ENCODE peak calls at places on chromosomes 7 and 10, in nine cellular contexts. One of them, this sample, is unnamed.
A peak's percentile ranks its signal among the peaks of the same experiment; 100 is the strongest.

GRCh38 chr10:79981673-79982485 is 33.0 kb upstream of the SFTPD start:
- DNase-seq in fibroblast of lung: peak; percentile 41
- DNase-seq in HCT116: peak; percentile 23
- DNase-seq in BE2C: peak; percentile 59
- DNase-seq in AG04449: no peak
- DNase-seq in mammary epithelial cell: peak; percentile 50
- DNase-seq in fibroblast of pulmonary artery: peak; percentile 29
- DNase-seq in GM23248: peak; percentile 78
- DNase-seq in dorsolateral prefrontal cortex: peak; percentile 19
- DNase-seq in this sample: no peak

GRCh38 chr10:102780246-102780645 is 36.5 kb downstream of the WBP1L start:
- DNase-seq in fibroblast of lung: peak; percentile 77
- DNase-seq in HCT116: no peak
- DNase-seq in BE2C: no peak
- DNase-seq in AG04449: no peak
- DNase-seq in mammary epithelial cell: peak; percentile 83
- DNase-seq in fibroblast of pulmonary artery: peak; percentile 77
- DNase-seq in GM23248: peak; percentile 80
- DNase-seq in dorsolateral prefrontal cortex: no peak
- DNase-seq in this sample: no peak

GRCh38 chr10:116753759-116754158 is 11.4 kb upstream of the HSPA12A start:
- DNase-seq in fibroblast of lung: peak; percentile 42
- DNase-seq in HCT116: no peak
- DNase-seq in BE2C: peak; percentile 47
- DNase-seq in AG04449: no peak
- DNase-seq in mammary epithelial cell: peak; percentile 85
- DNase-seq in fibroblast of pulmonary artery: peak; percentile 63
- DNase-seq in GM23248: peak; percentile 50
- DNase-seq in dorsolateral prefrontal cortex: no peak
- DNase-seq in this sample: peak; percentile 86

GRCh38 chr10:133299224-133299623 is 9.4 kb downstream of the TUBGCP2 start:
- DNase-seq in fibroblast of lung: no peak
- DNase-seq in HCT116: no peak
- DNase-seq in BE2C: no peak
- DNase-seq in AG04449: no peak
- DNase-seq in mammary epithelial cell: no peak
- DNase-seq in fibroblast of pulmonary artery: no peak
- DNase-seq in GM23248: no peak
- DNase-seq in dorsolateral prefrontal cortex: no peak
- DNase-seq in this sample: no peak

GRCh38 chr10:121221991-121222390 is 370.8 kb downstream of the WDR11 start:
- DNase-seq in fibroblast of lung: no peak
- DNase-seq in HCT116: no peak
- DNase-seq in BE2C: no peak
- DNase-seq in AG04449: no peak
- DNase-seq in mammary epithelial cell: no peak
- DNase-seq in fibroblast of pulmonary artery: no peak
- DNase-seq in GM23248: no peak
- DNase-seq in dorsolateral prefrontal cortex: no peak
- DNase-seq in this sample: no peak

GRCh38 chr7:138981332-138982203 is at the start of gene KIAA1549:
- DNase-seq in fibroblast of lung: peak; percentile 68
- DNase-seq in HCT116: peak; percentile 12
- DNase-seq in BE2C: peak; percentile 84
- DNase-seq in AG04449: no peak
- DNase-seq in mammary epithelial cell: peak; percentile 60
- DNase-seq in fibroblast of pulmonary artery: peak; percentile 59
- DNase-seq in GM23248: peak; percentile 89
- DNase-seq in dorsolateral prefrontal cortex: no peak
- DNase-seq in this sample: peak; percentile 66

GRCh38 chr7:42673951-42674350 is 237.9 kb downstream of the C7orf25 start:
- DNase-seq in fibroblast of lung: no peak
- DNase-seq in HCT116: no peak
- DNase-seq in BE2C: no peak
- DNase-seq in AG04449: no peak
- DNase-seq in mammary epithelial cell: no peak
- DNase-seq in fibroblast of pulmonary artery: no peak
- DNase-seq in GM23248: no peak
- DNase-seq in dorsolateral prefrontal cortex: no peak
- DNase-seq in this sample: no peak

GRCh38 chr7:40282858-40283257 is 148.1 kb downstream of the SUGCT start:
- DNase-seq in fibroblast of lung: no peak
- DNase-seq in HCT116: no peak
- DNase-seq in BE2C: no peak
- DNase-seq in AG04449: no peak
- DNase-seq in mammary epithelial cell: no peak
- DNase-seq in fibroblast of pulmonary artery: no peak
- DNase-seq in GM23248: no peak
- DNase-seq in dorsolateral prefrontal cortex: no peak
- DNase-seq in this sample: no peak

GRCh38 chr10:77686096-77686495 is 48.5 kb upstream of the KCNMA1 start:
- DNase-seq in fibroblast of lung: no peak
- DNase-seq in HCT116: no peak
- DNase-seq in BE2C: no peak
- DNase-seq in AG04449: no peak
- DNase-seq in mammary epithelial cell: no peak
- DNase-seq in fibroblast of pulmonary artery: no peak
- DNase-seq in GM23248: no peak
- DNase-seq in dorsolateral prefrontal cortex: no peak
- DNase-seq in this sample: no peak

DNA sequence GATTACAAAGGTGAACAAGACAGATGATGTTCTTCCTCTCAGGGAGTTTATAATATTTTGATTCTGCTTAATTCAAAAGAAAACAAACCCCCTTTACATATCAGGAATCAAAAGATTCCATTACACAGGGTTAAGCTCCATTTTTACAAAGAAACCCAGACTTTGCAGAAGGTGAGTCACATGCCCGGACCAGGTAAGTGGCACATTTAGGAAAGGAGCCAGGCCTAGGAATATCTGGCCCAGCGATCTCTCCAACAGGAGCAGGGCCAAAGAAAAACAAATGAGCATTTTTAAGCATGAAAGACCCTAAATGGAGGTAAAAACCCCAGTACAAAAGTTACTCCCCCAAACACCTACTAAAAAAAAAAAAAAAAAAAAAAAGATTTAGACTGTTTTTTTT is 1.1 kb downstream of the STN1 start:
- DNase-seq in fibroblast of lung: no peak
- DNase-seq in HCT116: no peak
- DNase-seq in BE2C: no peak
- DNase-seq in AG04449: no peak
- DNase-seq in mammary epithelial cell: peak; percentile 39
- DNase-seq in fibroblast of pulmonary artery: no peak
- DNase-seq in GM23248: no peak
- DNase-seq in dorsolateral prefrontal cortex: no peak
- DNase-seq in this sample: no peak
- H3K4me3 ChIP-seq in fibroblast of lung: peak overlapping the region; percentile 66
- H3K4me3 ChIP-seq in HCT116: peak overlapping the region; percentile 64
- H3K4me3 ChIP-seq in BE2C: peak overlapping the region; percentile 93
- H3K4me3 ChIP-seq in AG04449: peak overlapping the region; percentile 77
- H3K4me3 ChIP-seq in mammary epithelial cell: peak overlapping the region; percentile 63
- H3K4me3 ChIP-seq in fibroblast of pulmonary artery: peak overlapping the region; percentile 82
- H3K4me3 ChIP-seq in GM23248: peak overlapping the region; percentile 75
- H3K4me3 ChIP-seq in dorsolateral prefrontal cortex: peak overlapping the region; percentile 66
- H3K4me3 ChIP-seq in this sample: peak overlapping the region; percentile 76

GRCh38 chr10:104350146-104350635 is 3.4 kb upstream of the CFAP58 start:
- DNase-seq in fibroblast of lung: peak; percentile 69
- DNase-seq in HCT116: peak; percentile 70
- DNase-seq in BE2C: no peak
- DNase-seq in AG04449: no peak
- DNase-seq in mammary epithelial cell: peak; percentile 79
- DNase-seq in fibroblast of pulmonary artery: peak; percentile 86
- DNase-seq in GM23248: peak; percentile 86
- DNase-seq in dorsolateral prefrontal cortex: peak; percentile 37
- DNase-seq in this sample: no peak
- H3K4me3 ChIP-seq in fibroblast of lung: no peak overlapping the region
- H3K4me3 ChIP-seq in HCT116: peak overlapping the region; percentile 10
- H3K4me3 ChIP-seq in BE2C: no peak overlapping the region
- H3K4me3 ChIP-seq in AG04449: no peak overlapping the region
- H3K4me3 ChIP-seq in mammary epithelial cell: peak overlapping the region; percentile 13
- H3K4me3 ChIP-seq in fibroblast of pulmonary artery: peak overlapping the region; percentile 26
- H3K4me3 ChIP-seq in GM23248: no peak overlapping the region
- H3K4me3 ChIP-seq in dorsolateral prefrontal cortex: peak overlapping the region; percentile 29
- H3K4me3 ChIP-seq in this sample: peak overlapping the region; percentile 21

DNA sequence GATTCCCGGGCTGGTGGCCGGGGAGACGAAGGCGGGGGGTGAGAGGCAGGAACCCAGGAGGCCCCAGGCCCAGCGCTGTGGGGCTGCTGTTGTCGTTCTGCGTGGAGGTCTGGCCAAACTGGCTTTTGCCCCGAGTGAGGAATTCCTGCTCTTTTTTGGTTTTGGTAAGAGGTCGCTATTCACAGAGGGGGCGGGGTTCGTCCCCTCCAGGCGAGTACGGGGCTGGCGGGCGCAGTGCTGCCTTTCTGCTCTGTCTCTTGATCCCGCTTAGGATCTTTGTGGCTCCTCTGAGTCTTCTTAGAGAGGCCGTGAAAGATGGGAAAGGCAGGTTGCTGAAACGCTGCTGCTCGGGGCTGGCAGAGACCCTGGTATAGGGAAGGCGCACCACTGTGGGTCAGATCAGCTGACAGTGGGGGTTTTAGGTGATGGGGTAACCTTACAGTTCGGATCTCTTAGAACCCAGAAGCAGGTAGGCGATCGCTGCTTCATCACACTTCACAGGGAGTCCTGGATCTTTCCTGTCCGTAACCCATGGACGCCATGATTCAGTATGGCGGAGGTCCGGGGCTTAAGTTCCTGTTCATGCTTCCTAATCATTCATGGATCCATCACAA is 136.7 kb downstream of the KIF20B start:
- DNase-seq in fibroblast of lung: no peak
- DNase-seq in HCT116: no peak
- DNase-seq in BE2C: no peak
- DNase-seq in AG04449: no peak
- DNase-seq in mammary epithelial cell: no peak
- DNase-seq in fibroblast of pulmonary artery: no peak
- DNase-seq in GM23248: peak; percentile 3
- DNase-seq in dorsolateral prefrontal cortex: no peak
- DNase-seq in this sample: no peak
- H3K4me3 ChIP-seq in fibroblast of lung: no peak overlapping the region
- H3K4me3 ChIP-seq in HCT116: no peak overlapping the region
- H3K4me3 ChIP-seq in BE2C: no peak overlapping the region
- H3K4me3 ChIP-seq in AG04449: peak overlapping the region; percentile 54
- H3K4me3 ChIP-seq in mammary epithelial cell: no peak overlapping the region
- H3K4me3 ChIP-seq in fibroblast of pulmonary artery: peak overlapping the region; percentile 52
- H3K4me3 ChIP-seq in GM23248: peak overlapping the region; percentile 70
- H3K4me3 ChIP-seq in dorsolateral prefrontal cortex: peak overlapping the region; percentile 52
- H3K4me3 ChIP-seq in this sample: peak overlapping the region; percentile 93

DNA sequence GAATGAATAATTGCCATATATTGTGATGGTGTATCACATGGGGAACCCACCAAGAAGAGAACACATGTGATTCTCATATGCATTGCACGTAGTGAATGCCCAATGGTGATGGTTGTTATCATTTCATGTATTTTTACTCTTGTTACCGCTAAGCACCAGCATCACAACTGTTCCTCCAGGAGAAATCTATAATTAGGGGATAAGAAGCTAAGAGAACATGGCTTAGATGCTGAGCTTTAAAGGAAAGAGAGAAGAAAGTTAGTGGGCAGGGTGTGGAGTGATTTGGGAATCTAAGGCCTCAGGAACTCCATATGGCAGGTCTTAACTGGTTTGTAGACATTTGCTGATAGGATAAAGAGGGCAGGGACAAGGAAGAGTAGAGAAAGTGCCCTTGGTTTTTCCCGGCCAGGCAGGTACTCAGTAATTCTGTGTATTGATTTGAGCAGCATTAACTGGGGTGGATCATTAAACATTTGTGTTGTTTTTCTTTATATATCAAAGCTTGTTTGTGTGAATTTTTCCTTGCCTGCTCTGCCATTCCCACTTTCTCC is 145.9 kb downstream of the LRRC4 start:
- DNase-seq in fibroblast of lung: no peak
- DNase-seq in HCT116: no peak
- DNase-seq in BE2C: no peak
- DNase-seq in AG04449: no peak
- DNase-seq in mammary epithelial cell: no peak
- DNase-seq in fibroblast of pulmonary artery: no peak
- DNase-seq in GM23248: no peak
- DNase-seq in dorsolateral prefrontal cortex: no peak
- DNase-seq in this sample: no peak
- H3K4me3 ChIP-seq in fibroblast of lung: no peak overlapping the region
- H3K4me3 ChIP-seq in HCT116: no peak overlapping the region
- H3K4me3 ChIP-seq in BE2C: no peak overlapping the region
- H3K4me3 ChIP-seq in AG04449: no peak overlapping the region
- H3K4me3 ChIP-seq in mammary epithelial cell: no peak overlapping the region
- H3K4me3 ChIP-seq in fibroblast of pulmonary artery: no peak overlapping the region
- H3K4me3 ChIP-seq in GM23248: no peak overlapping the region
- H3K4me3 ChIP-seq in dorsolateral prefrontal cortex: no peak overlapping the region
- H3K4me3 ChIP-seq in this sample: no peak overlapping the region

DNA sequence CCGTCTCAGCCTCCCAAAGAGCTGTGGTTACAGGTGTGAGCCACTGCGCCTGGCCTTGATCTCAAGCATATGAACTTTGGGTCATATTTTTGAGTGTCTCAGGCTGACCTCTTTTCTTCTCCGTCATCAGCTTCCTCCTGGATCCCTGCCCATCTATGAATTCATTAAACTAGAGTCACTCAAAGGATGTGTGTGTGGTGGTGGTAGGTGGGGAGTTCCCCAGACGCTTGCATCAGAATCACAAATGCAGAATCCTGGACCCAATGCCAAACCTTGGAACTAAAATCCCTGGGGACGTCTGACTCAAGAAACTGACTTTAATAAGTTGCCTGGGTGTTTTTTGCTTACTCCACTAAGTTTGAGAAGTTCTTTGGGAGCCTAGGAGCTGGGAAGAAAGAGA is 6.7 kb upstream of the CREB5 start:
- DNase-seq in fibroblast of lung: peak; percentile 91
- DNase-seq in HCT116: no peak
- DNase-seq in BE2C: no peak
- DNase-seq in AG04449: peak; percentile 95
- DNase-seq in mammary epithelial cell: peak; percentile 97
- DNase-seq in fibroblast of pulmonary artery: peak; percentile 98
- DNase-seq in GM23248: peak; percentile 99
- DNase-seq in dorsolateral prefrontal cortex: no peak
- DNase-seq in this sample: peak; percentile 43
- H3K4me3 ChIP-seq in fibroblast of lung: no peak overlapping the region
- H3K4me3 ChIP-seq in HCT116: no peak overlapping the region
- H3K4me3 ChIP-seq in BE2C: no peak overlapping the region
- H3K4me3 ChIP-seq in AG04449: no peak overlapping the region
- H3K4me3 ChIP-seq in mammary epithelial cell: no peak overlapping the region
- H3K4me3 ChIP-seq in fibroblast of pulmonary artery: no peak overlapping the region
- H3K4me3 ChIP-seq in GM23248: no peak overlapping the region
- H3K4me3 ChIP-seq in dorsolateral prefrontal cortex: no peak overlapping the region
- H3K4me3 ChIP-seq in this sample: no peak overlapping the region

DNA sequence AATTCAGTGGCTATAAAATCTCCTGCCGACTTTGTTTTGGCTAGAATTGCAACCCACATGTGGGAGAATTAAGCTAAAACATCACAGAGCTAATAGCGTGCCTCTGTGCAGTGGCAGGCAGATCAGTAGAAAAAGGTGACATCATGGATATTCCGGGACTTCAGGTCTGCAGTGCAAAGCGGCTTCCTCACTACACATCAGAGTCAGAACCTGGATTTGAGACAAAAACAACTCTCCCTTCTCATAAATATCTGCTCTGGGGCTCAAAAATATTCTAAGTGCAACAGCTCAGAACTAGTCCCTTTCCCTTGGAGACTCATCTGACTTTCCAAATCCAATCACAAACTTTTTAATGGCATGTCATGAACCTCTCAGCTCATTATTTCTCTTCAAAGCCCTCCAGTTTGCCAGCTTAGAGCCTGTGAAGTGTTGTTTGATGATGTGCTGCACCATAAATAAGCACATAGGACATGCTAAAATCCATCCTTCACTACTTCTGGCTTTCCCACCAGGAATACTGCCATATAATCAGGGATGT is 337.1 kb downstream of the RNLS start:
- DNase-seq in fibroblast of lung: peak; percentile 89
- DNase-seq in HCT116: no peak
- DNase-seq in BE2C: no peak
- DNase-seq in AG04449: no peak
- DNase-seq in mammary epithelial cell: no peak
- DNase-seq in fibroblast of pulmonary artery: peak; percentile 62
- DNase-seq in GM23248: peak; percentile 65
- DNase-seq in dorsolateral prefrontal cortex: no peak
- DNase-seq in this sample: no peak
- H3K4me3 ChIP-seq in fibroblast of lung: no peak overlapping the region
- H3K4me3 ChIP-seq in HCT116: no peak overlapping the region
- H3K4me3 ChIP-seq in BE2C: no peak overlapping the region
- H3K4me3 ChIP-seq in AG04449: no peak overlapping the region
- H3K4me3 ChIP-seq in mammary epithelial cell: no peak overlapping the region
- H3K4me3 ChIP-seq in fibroblast of pulmonary artery: no peak overlapping the region
- H3K4me3 ChIP-seq in GM23248: no peak overlapping the region
- H3K4me3 ChIP-seq in dorsolateral prefrontal cortex: peak overlapping the region; percentile 29
- H3K4me3 ChIP-seq in this sample: no peak overlapping the region